ENCODE peak calls at places on chromosomes 6 and 20, in seven cellular contexts. H is cardiac muscle cell, B is cardiac fibroblast, J is WTC11, L is stomach, Z is body of pancreas, I is prostate gland. E is an unnamed sample.

GRCh38 chr6:109315331-109316129 is 66.7 kb downstream of the CD164 start:
- DNase-seq in J (no peak), L (peak), Z (no peak), I (no peak), B (no peak), H (no peak), E (no peak)

GRCh38 chr20:11091496-11091895 is 417.7 kb upstream of the JAG1 start:
- DNase-seq in I (no peak), B (peak), L (no peak), Z (no peak), J (no peak), H (no peak), E (no peak)

GRCh38 chr20:3282271-3283221 is 43.6 kb upstream of the SLC4A11 start:
- DNase-seq in H (no peak), Z (peak), I (no peak), L (no peak), J (peak), B (no peak), E (no peak)

GRCh38 chr6:143427109-143427817 is 23.2 kb downstream of the ADAT2 start:
- DNase-seq in H (peak), L (peak), I (peak), Z (peak), J (peak), B (peak), E (peak)

GRCh38 chr6:112372213-112372806 is 25.2 kb downstream of the RFPL4B start:
- DNase-seq in H (peak), L (no peak), B (peak), I (no peak), J (no peak), Z (no peak), E (no peak)

GRCh38 chr20:47998736-47999135 is 213.5 kb upstream of the SULF2 start:
- DNase-seq in H (no peak), Z (no peak), J (no peak), B (no peak), L (no peak), I (no peak), E (no peak)

GRCh38 chr6:90266845-90267621 is 29.6 kb downstream of the BACH2 start:
- DNase-seq in B (no peak), H (no peak), I (no peak), L (no peak), Z (no peak), J (no peak), E (no peak)

GRCh38 chr6:26534681-26535465 is 3.3 kb upstream of the HMGN4 start:
- DNase-seq in Z (peak), J (no peak), L (no peak), B (no peak), H (no peak), I (no peak), E (no peak)

GRCh38 chr6:168152306-168152963 is 73.4 kb upstream of the FRMD1 start:
- DNase-seq in L (no peak), B (no peak), I (no peak), J (no peak), Z (no peak), H (no peak), E (no peak)

GRCh38 chr6:169723991-169724553 is at the start of gene PHF10:
- DNase-seq in H (peak), B (no peak), L (peak), J (peak), I (peak), Z (peak), E (peak)

GRCh38 chr6:66538548-66539135 is 831.6 kb upstream of the EYS start:
- DNase-seq in J (no peak), H (no peak), L (no peak), Z (no peak), I (no peak), B (no peak), E (no peak)

GRCh38 chr20:45343867-45344721 is 4.1 kb downstream of the SDC4 start:
- DNase-seq in I (peak), J (no peak), H (peak), B (peak), Z (peak), L (peak), E (peak)

GRCh38 chr6:146028250-146028789 is 542 bp upstream of the GRM1 start:
- DNase-seq in Z (peak), H (peak), I (peak), B (peak), J (peak), L (peak), E (peak)

GRCh38 chr20:60921021-60921622 is 330.9 kb upstream of the CDH4 start:
- DNase-seq in J (no peak), L (no peak), H (peak), Z (no peak), B (peak), I (no peak), E (no peak)

GRCh38 chr6:11366934-11367637 is 134.6 kb upstream of the NEDD9 start:
- DNase-seq in J (no peak), L (no peak), I (no peak), B (peak), H (no peak), Z (no peak), E (no peak)

GRCh38 chr6:54879188-54879985 is 32.8 kb downstream of the FAM83B start:
- DNase-seq in J (no peak), I (no peak), H (no peak), Z (no peak), B (no peak), L (no peak), E (no peak)

GRCh38 chr6:54876365-54876764 is 29.8 kb downstream of the FAM83B start:
- DNase-seq in Z (no peak), H (no peak), I (no peak), L (no peak), B (no peak), J (no peak), E (peak)

GRCh38 chr6:54876871-54877270 is 30.3 kb downstream of the FAM83B start:
- DNase-seq in J (no peak), B (no peak), L (no peak), I (no peak), Z (no peak), H (no peak), E (no peak)

GRCh38 chr6:54877713-54878317 is 31.2 kb downstream of the FAM83B start:
- DNase-seq in L (no peak), Z (no peak), J (no peak), B (no peak), I (no peak), H (no peak), E (peak)

DNA sequence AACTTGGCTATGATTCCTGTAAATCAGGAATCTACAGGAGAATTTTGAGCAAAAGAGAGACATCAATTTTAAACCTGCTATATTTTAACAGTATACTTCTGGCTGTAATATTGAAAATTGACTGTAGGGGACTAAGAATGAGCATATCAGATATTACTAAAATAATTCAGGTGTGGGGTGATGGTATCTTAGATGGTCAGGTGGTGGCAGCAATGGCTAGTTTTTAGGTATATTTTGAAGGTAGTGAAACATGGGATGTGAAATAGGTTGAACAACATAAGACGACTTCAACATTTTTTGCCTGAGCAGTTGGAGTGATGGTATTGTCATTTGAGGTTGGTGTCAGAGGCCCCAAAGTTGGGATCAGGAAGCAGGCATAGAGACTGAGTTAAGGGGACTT is 32.1 kb downstream of the FAM83B start:
- DNase-seq in L (no peak), J (no peak), I (no peak), B (peak), Z (no peak), H (no peak), E (peak)
- TF ChIP-seq CTCF in L (no peak), J (no peak), I (no peak), B (no peak), Z (no peak), H (no peak), E (no peak)

DNA sequence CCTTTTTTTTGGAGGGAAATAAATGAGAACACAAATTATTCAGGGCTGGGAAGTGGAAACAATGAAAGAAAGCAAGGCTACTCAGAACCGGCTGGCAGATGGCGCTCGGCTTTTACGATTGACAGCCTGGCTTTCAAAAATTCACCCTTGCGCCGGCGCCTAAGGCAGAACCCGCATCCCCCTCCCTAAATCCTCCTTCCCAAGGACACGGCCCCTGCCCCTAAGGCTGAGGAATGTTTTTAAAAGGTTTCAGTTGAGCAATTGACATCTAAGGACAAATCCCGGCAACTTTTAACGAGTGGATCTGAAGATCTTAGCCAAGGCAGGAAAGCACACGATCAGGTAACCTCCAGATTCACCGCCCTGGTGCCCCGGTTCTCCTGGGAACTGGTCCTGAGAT is 16.3 kb downstream of the GNAS start:
- DNase-seq in I (no peak), Z (no peak), J (no peak), L (no peak), H (no peak), B (no peak), E (no peak)
- TF ChIP-seq CTCF in I (peak), Z (no peak), J (no peak), L (no peak), H (peak), B (no peak), E (no peak)

GRCh38 chr20:49964964-49965780 is 17.6 kb upstream of the SNAI1 start:
- DNase-seq in I (no peak), L (peak), Z (peak), B (peak), H (peak), J (peak), E (peak)
- TF ChIP-seq CTCF in I (no peak), L (peak), Z (peak), B (peak), H (peak), J (peak), E (peak)

GRCh38 chr6:154258064-154258757 is 98.4 kb downstream of the IPCEF1 start:
- DNase-seq in J (no peak), L (no peak), B (no peak), Z (peak), I (no peak), H (no peak), E (no peak)
- TF ChIP-seq CTCF in J (no peak), L (no peak), B (no peak), Z (no peak), I (no peak), H (no peak), E (no peak)

E was measured in Calu3.